ENCODE peak calls at places on chromosomes 6 and 20, in eight cellular contexts. S, X, B, I, U, H, Q and W are unnamed samples.

GRCh38 chr6:73943401-73943800 is 247.4 kb downstream of the CD109 start:
- DNase-seq in S (no peak), X (no peak), B (no peak), I (no peak), U (no peak), H (no peak), Q (no peak), W (no peak)

GRCh38 chr20:2108987-2109386 is 7.4 kb downstream of the STK35 start:
- DNase-seq in S (no peak), X (no peak), B (no peak), I (peak), U (no peak), H (no peak), Q (no peak), W (no peak)

GRCh38 chr6:42777126-42777822 is 4.6 kb upstream of the BICRAL start:
- DNase-seq in S (no peak), X (no peak), B (no peak), I (peak), U (no peak), H (no peak), Q (no peak), W (no peak)

GRCh38 chr6:149929422-149929821 is 6.5 kb upstream of the RAET1G start:
- DNase-seq in S (no peak), X (no peak), B (no peak), I (no peak), U (no peak), H (no peak), Q (no peak), W (no peak)

GRCh38 chr6:108565893-108566292 is 5.2 kb downstream of the FOXO3 start:
- DNase-seq in S (no peak), X (peak), B (peak), I (peak), U (peak), H (no peak), Q (no peak), W (no peak)

GRCh38 chr6:167839755-167840154 is 13.0 kb downstream of the AFDN start:
- DNase-seq in S (no peak), X (no peak), B (no peak), I (peak), U (no peak), H (no peak), Q (no peak), W (peak)

GRCh38 chr6:3977875-3978711 is 100.8 kb downstream of the FAM217A start:
- DNase-seq in S (no peak), X (peak), B (peak), I (peak), U (peak), H (peak), Q (no peak), W (no peak)

GRCh38 chr6:42124223-42124836 is 18.1 kb downstream of the C6orf132 start:
- DNase-seq in S (no peak), X (no peak), B (no peak), I (no peak), U (no peak), H (no peak), Q (no peak), W (no peak)

GRCh38 chr6:16057411-16057810 is 71.5 kb upstream of the MYLIP start:
- DNase-seq in S (no peak), X (no peak), B (no peak), I (no peak), U (no peak), H (no peak), Q (no peak), W (no peak)

GRCh38 chr6:166839569-166839968 is 116.8 kb downstream of the RNASET2 start:
- DNase-seq in S (no peak), X (no peak), B (no peak), I (no peak), U (no peak), H (no peak), Q (no peak), W (no peak)

GRCh38 chr6:66964216-66964615 is 1257.2 kb upstream of the EYS start:
- DNase-seq in S (no peak), X (no peak), B (no peak), I (no peak), U (no peak), H (no peak), Q (no peak), W (no peak)

GRCh38 chr20:44134897-44135810 is 51.8 kb downstream of the JPH2 start:
- DNase-seq in S (peak), X (no peak), B (peak), I (no peak), U (no peak), H (no peak), Q (no peak), W (no peak)

GRCh38 chr6:157267109-157267611 is 56.2 kb downstream of the TMEM242 start:
- DNase-seq in S (no peak), X (no peak), B (peak), I (no peak), U (no peak), H (no peak), Q (no peak), W (peak)

GRCh38 chr6:89895273-89895874 is 1.1 kb downstream of the GJA10 start:
- DNase-seq in S (peak), X (peak), B (no peak), I (peak), U (no peak), H (no peak), Q (no peak), W (no peak)

GRCh38 chr6:43723737-43724295 is 36.2 kb upstream of the MRPS18A start:
- DNase-seq in S (peak), X (peak), B (peak), I (peak), U (peak), H (peak), Q (peak), W (peak)

GRCh38 chr20:6783752-6784725 is 16.6 kb downstream of the BMP2 start:
- DNase-seq in S (no peak), X (peak), B (no peak), I (no peak), U (peak), H (no peak), Q (no peak), W (no peak)

GRCh38 chr6:7269816-7270215 is 43.2 kb downstream of the SSR1 start:
- DNase-seq in S (no peak), X (no peak), B (no peak), I (no peak), U (no peak), H (no peak), Q (no peak), W (no peak)

GRCh38 chr20:18585134-18585533 is 2.7 kb upstream of the DTD1 start:
- DNase-seq in S (no peak), X (no peak), B (no peak), I (peak), U (no peak), H (no peak), Q (no peak), W (no peak)

GRCh38 chr20:7152071-7152470 is 384.6 kb downstream of the BMP2 start:
- DNase-seq in S (no peak), X (peak), B (no peak), I (no peak), U (no peak), H (no peak), Q (no peak), W (no peak)

GRCh38 chr6:47134476-47135189 is 92.5 kb upstream of the ADGRF1 start:
- DNase-seq in S (no peak), X (peak), B (no peak), I (peak), U (no peak), H (peak), Q (peak), W (no peak)

GRCh38 chr6:111198841-111199240 is 111.5 kb downstream of the SLC16A10 start:
- DNase-seq in S (no peak), X (no peak), B (no peak), I (no peak), U (no peak), H (no peak), Q (no peak), W (no peak)

GRCh38 chr6:113671440-113671839 is 185.7 kb upstream of the MARCKS start:
- DNase-seq in S (no peak), X (no peak), B (no peak), I (no peak), U (no peak), H (no peak), Q (no peak), W (no peak)

DNA sequence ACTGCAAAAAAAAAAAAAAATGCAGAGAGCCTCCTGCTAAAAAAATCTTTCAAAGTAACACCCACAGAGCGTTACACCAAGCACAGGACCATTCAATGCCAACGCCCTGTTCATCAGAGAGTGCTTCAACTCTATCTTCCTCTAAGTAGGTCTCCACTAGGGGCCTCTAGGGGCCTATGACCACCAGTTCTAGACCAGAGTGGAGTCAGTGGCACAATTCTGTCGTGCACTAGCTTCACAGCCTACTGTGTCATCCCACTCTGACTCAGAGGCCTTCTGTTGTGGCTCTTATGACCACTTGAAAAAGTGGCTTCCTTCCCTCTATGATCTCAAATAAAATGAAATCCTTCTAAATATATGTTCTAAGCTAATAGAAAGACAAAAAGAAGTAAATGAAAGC is 151.6 kb downstream of the SH3BGRL2 start:
- DNase-seq in S (no peak), X (no peak), B (no peak), I (no peak), U (no peak), H (no peak), Q (no peak), W (no peak)
- H3K27ac ChIP-seq in S (peak), X (no peak), B (no peak), I (no peak), U (no peak), H (no peak), Q (no peak), W (peak)

DNA sequence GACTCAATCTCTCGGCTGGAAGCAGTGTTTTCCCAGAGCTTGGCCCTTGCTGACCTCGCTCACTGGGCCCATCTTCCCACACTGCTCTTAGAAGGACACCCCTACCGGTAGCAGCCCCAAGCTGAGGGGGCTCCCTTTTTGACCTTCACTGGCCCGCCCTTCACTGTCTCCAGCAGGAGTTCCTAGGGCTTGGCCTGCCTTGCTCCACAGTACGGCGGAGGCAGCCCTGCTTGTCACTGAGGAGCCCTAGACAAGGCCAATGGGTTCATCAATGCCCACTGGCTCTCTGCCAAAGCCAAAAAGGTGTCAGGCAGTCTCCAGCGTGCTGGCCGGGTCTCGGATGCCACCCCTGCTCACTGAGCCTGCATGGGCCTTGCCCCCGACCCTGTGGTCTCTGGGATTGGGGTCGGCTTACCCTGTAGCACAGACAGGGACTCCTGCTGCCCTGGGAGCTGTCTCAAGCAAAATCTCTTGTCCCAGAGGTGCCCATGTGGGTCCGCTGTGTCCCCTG is 2.1 kb downstream of the MMP24OS start:
- DNase-seq in S (no peak), X (no peak), B (no peak), I (no peak), U (no peak), H (no peak), Q (no peak), W (no peak)
- TF ChIP-seq POLR2AphosphoS5 in S (no peak), X (no peak), B (no peak), I (peak), U (no peak), H (no peak), Q (no peak), W (no peak)

GRCh38 chr6:169212436-169212835 is 41.2 kb downstream of the THBS2 start:
- DNase-seq in S (peak), X (peak), B (no peak), I (no peak), U (no peak), H (no peak), Q (no peak), W (no peak)

GRCh38 chr6:169215201-169215661 is 38.4 kb downstream of the THBS2 start:
- DNase-seq in S (peak), X (no peak), B (peak), I (no peak), U (no peak), H (no peak), Q (no peak), W (no peak)

GRCh38 chr6:169211881-169212280 is 41.8 kb downstream of the THBS2 start:
- DNase-seq in S (peak), X (no peak), B (no peak), I (no peak), U (no peak), H (no peak), Q (no peak), W (no peak)

GRCh38 chr6:169213814-169214520 is 39.7 kb downstream of the THBS2 start:
- DNase-seq in S (peak), X (no peak), B (peak), I (no peak), U (no peak), H (no peak), Q (no peak), W (peak)

GRCh38 chr6:169212897-169213813 is 40.5 kb downstream of the THBS2 start:
- DNase-seq in S (peak), X (peak), B (peak), I (peak), U (peak), H (peak), Q (peak), W (peak)
- TF ChIP-seq CTCF in S (peak), X (peak), B (no peak), I (peak), U (no peak), H (peak), Q (peak), W (no peak)

GRCh38 chr20:25992146-25992545 is 295.5 kb upstream of the ZNF337 start:
- DNase-seq in S (no peak), X (no peak), B (no peak), I (no peak), U (no peak), H (no peak), Q (no peak), W (no peak)

GRCh38 chr20:25991756-25992130 is 295.1 kb upstream of the ZNF337 start:
- DNase-seq in S (no peak), X (no peak), B (no peak), I (no peak), U (no peak), H (no peak), Q (no peak), W (peak)

GRCh38 chr20:25991051-25991755 is 294.6 kb upstream of the ZNF337 start:
- DNase-seq in S (no peak), X (no peak), B (no peak), I (no peak), U (no peak), H (no peak), Q (no peak), W (peak)

GRCh38 chr20:25987073-25987927 is 290.6 kb upstream of the ZNF337 start:
- DNase-seq in S (peak), X (peak), B (no peak), I (no peak), U (peak), H (peak), Q (no peak), W (peak)

DNA sequence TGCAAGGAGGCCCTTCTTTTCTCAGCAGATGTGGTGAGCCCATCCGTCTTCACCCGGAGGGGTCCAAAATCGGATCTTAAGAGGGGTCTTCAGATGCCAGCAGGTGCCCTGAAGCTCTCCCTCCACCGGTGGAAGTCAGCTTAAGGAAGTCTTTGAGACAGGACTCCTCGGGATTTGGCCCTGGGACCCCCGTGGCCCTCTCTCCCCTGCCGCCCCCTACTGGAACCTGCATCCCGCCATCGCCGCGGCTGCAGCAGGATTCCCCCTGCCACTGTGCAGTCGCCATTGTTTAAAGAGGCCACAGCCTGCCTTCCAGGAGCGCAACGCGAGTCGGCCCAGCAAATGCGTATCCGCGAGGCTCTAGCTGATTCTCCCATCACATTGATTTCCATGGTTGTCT is 292.5 kb upstream of the ZNF337 start:
- DNase-seq in S (no peak), X (no peak), B (no peak), I (no peak), U (no peak), H (no peak), Q (no peak), W (peak)
- H3K27ac ChIP-seq in S (no peak), X (no peak), B (no peak), I (no peak), U (no peak), H (no peak), Q (no peak), W (no peak)

GRCh38 chr6:143535189-143535614 is 23.7 kb upstream of the FUCA2 start:
- DNase-seq in S (no peak), X (no peak), B (no peak), I (peak), U (no peak), H (no peak), Q (no peak), W (no peak)
- TF ChIP-seq POLR2AphosphoS5 in S (no peak), X (no peak), B (no peak), I (no peak), U (no peak), H (no peak), Q (no peak), W (no peak)

GRCh38 chr6:21271431-21272155 is 322.0 kb upstream of the SOX4 start:
- DNase-seq in S (no peak), X (no peak), B (no peak), I (peak), U (no peak), H (no peak), Q (no peak), W (no peak)
- TF ChIP-seq CTCF in S (no peak), X (no peak), B (no peak), I (peak), U (no peak), H (no peak), Q (no peak), W (no peak)

GRCh38 chr20:20827992-20828597 is 115.7 kb upstream of the RALGAPA2 start:
- DNase-seq in S (no peak), X (no peak), B (no peak), I (no peak), U (no peak), H (no peak), Q (no peak), W (no peak)

GRCh38 chr20:20835897-20836296 is 123.5 kb upstream of the RALGAPA2 start:
- DNase-seq in S (no peak), X (no peak), B (no peak), I (no peak), U (no peak), H (no peak), Q (no peak), W (no peak)

GRCh38 chr20:20829694-20830093 is 117.2 kb upstream of the RALGAPA2 start:
- DNase-seq in S (no peak), X (no peak), B (no peak), I (no peak), U (no peak), H (no peak), Q (no peak), W (no peak)

GRCh38 chr20:20832715-20833114 is 120.3 kb upstream of the RALGAPA2 start:
- DNase-seq in S (no peak), X (no peak), B (no peak), I (no peak), U (no peak), H (no peak), Q (no peak), W (no peak)

DNA sequence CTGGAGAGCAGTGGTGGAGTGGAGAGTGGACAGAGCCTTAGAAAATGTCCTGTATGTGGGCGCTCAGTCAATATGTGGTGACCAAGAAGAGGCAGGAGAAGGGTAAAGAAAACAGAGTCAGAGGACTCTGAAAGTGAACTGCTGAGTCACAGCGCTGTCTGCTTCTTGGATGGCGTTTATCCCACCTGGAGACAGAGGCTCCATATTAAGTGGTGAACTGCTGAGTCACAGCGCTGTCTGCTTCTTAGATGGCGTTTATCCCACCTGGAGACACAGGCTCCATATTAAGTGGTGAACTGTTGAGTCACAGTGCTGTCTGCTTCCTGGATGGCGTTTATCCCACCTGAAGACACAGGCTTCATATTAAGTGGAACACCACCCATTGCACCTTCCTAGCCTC is 119.3 kb upstream of the RALGAPA2 start:
- DNase-seq in S (no peak), X (no peak), B (no peak), I (no peak), U (no peak), H (no peak), Q (no peak), W (no peak)
- H3K27ac ChIP-seq in S (no peak), X (no peak), B (no peak), I (no peak), U (no peak), H (no peak), Q (no peak), W (no peak)

GRCh38 chr6:145206247-145206907 is 528.9 kb downstream of the EPM2A start:
- DNase-seq in S (peak), X (no peak), B (no peak), I (no peak), U (no peak), H (no peak), Q (no peak), W (no peak)
- TF ChIP-seq POLR2AphosphoS5 in S (no peak), X (no peak), B (no peak), I (no peak), U (no peak), H (no peak), Q (no peak), W (no peak)